ENCODE peak calls at places on chromosome 5, in four cellular contexts. W is CD8-positive, alpha-beta T cell; G is gastrocnemius medialis; P is pancreas. Y is an unnamed sample.

GRCh38 chr5:170863646-170864045 is 1.8 kb downstream of the RANBP17 start:
- DNase-seq in W (no peak), G (no peak), P (no peak), Y (no peak)

GRCh38 chr5:159504857-159505304 is 174.6 kb upstream of the IL12B start:
- DNase-seq in W (no peak), G (no peak), P (no peak), Y (no peak)

GRCh38 chr5:156523607-156524006 is 196.6 kb downstream of the SGCD start:
- DNase-seq in W (no peak), G (no peak), P (no peak), Y (no peak)

GRCh38 chr5:160303690-160304089 is 8.7 kb downstream of the CCNJL start:
- DNase-seq in W (no peak), G (no peak), P (no peak), Y (no peak)

GRCh38 chr5:136364307-136364706 is 1.0 kb downstream of the TRPC7 start:
- DNase-seq in W (no peak), G (no peak), P (no peak), Y (no peak)

GRCh38 chr5:38258319-38259061 is at the start of gene EGFLAM:
- DNase-seq in W (no peak), G (no peak), P (peak; percentile 31), Y (no peak)

GRCh38 chr5:1048162-1048721 is 39.6 kb downstream of the NKD2 start:
- DNase-seq in W (no peak), G (no peak), P (no peak), Y (peak; percentile 26)

GRCh38 chr5:61641748-61642565 is 309.9 kb downstream of the ZSWIM6 start:
- DNase-seq in W (no peak), G (no peak), P (no peak), Y (no peak)

GRCh38 chr5:57332350-57332749 is 150.3 kb downstream of the ACTBL2 start:
- DNase-seq in W (no peak), G (no peak), P (no peak), Y (no peak)

GRCh38 chr5:103908327-103909099 is 345.9 kb upstream of the NUDT12 start:
- DNase-seq in W (no peak), G (no peak), P (no peak), Y (no peak)

GRCh38 chr5:39755986-39756385 is 331.2 kb upstream of the DAB2 start:
- DNase-seq in W (no peak), G (no peak), P (no peak), Y (no peak)

GRCh38 chr5:153122416-153122815 is 368.1 kb upstream of the GRIA1 start:
- DNase-seq in W (no peak), G (no peak), P (no peak), Y (no peak)

GRCh38 chr5:148374693-148375360 is 8.9 kb upstream of the FBXO38 start:
- DNase-seq in W (no peak), G (no peak), P (no peak), Y (peak; percentile 28)

GRCh38 chr5:94517490-94518108 is 100.8 kb downstream of the KIAA0825 start:
- DNase-seq in W (no peak), G (no peak), P (no peak), Y (no peak)

GRCh38 chr5:33441241-33441844 is 578 bp downstream of the TARS1 start:
- DNase-seq in W (no peak), G (peak; percentile 14), P (no peak), Y (no peak)

GRCh38 chr5:33439905-33440481 is 772 bp upstream of the TARS1 start:
- DNase-seq in W (no peak), G (no peak), P (no peak), Y (no peak)

GRCh38 chr5:73764996-73765395 is 139.0 kb downstream of the ARHGEF28 start:
- DNase-seq in W (no peak), G (no peak), P (no peak), Y (no peak)

GRCh38 chr5:95526871-95527270 is 27.9 kb downstream of the SKIC3 start:
- DNase-seq in W (no peak), G (no peak), P (no peak), Y (no peak)

GRCh38 chr5:98187945-98188344 is 585.5 kb upstream of the RGMB start:
- DNase-seq in W (no peak), G (no peak), P (no peak), Y (no peak)

GRCh38 chr5:73189816-73190451 is 16.9 kb downstream of the TMEM174 start:
- DNase-seq in W (no peak), G (no peak), P (no peak), Y (no peak)

GRCh38 chr5:16978296-16978695 is 42.2 kb upstream of the MYO10 start:
- DNase-seq in W (no peak), G (no peak), P (no peak), Y (no peak)

GRCh38 chr5:100901851-100902341 is 1.2 kb downstream of the ST8SIA4 start:
- DNase-seq in W (peak; percentile 80), G (peak; percentile 22), P (no peak), Y (no peak)

GRCh38 chr5:59682542-59682941 is 211.0 kb downstream of the PDE4D start:
- DNase-seq in W (no peak), G (no peak), P (no peak), Y (no peak)

GRCh38 chr5:27682600-27682999 is 644.2 kb upstream of the CDH9 start:
- DNase-seq in W (no peak), G (no peak), P (no peak), Y (no peak)
- TF ChIP-seq CTCF in W (no peak), G (no peak), P (no peak), Y (no peak)

GRCh38 chr5:13510616-13511015 is 433.9 kb downstream of the DNAH5 start:
- DNase-seq in W (no peak), G (no peak), P (no peak), Y (no peak)

GRCh38 chr5:13508559-13508958 is 435.9 kb downstream of the DNAH5 start:
- DNase-seq in W (no peak), G (no peak), P (no peak), Y (no peak)

GRCh38 chr5:13516195-13516594 is 428.3 kb downstream of the DNAH5 start:
- DNase-seq in W (no peak), G (no peak), P (no peak), Y (no peak)

GRCh38 chr5:13511442-13511841 is 433.0 kb downstream of the DNAH5 start:
- DNase-seq in W (no peak), G (no peak), P (no peak), Y (no peak)
- TF ChIP-seq CTCF in W (no peak), G (no peak), P (no peak), Y (no peak)

GRCh38 chr5:112914584-112914983 is 7.4 kb downstream of the REEP5 start:
- DNase-seq in W (no peak), G (no peak), P (no peak), Y (no peak)

GRCh38 chr5:112918679-112919078 is 3.3 kb downstream of the REEP5 start:
- DNase-seq in W (no peak), G (no peak), P (no peak), Y (no peak)

GRCh38 chr5:112915831-112916230 is 6.2 kb downstream of the REEP5 start:
- DNase-seq in W (no peak), G (no peak), P (no peak), Y (no peak)

GRCh38 chr5:112918136-112918535 is 3.9 kb downstream of the REEP5 start:
- DNase-seq in W (no peak), G (no peak), P (no peak), Y (no peak)

DNA sequence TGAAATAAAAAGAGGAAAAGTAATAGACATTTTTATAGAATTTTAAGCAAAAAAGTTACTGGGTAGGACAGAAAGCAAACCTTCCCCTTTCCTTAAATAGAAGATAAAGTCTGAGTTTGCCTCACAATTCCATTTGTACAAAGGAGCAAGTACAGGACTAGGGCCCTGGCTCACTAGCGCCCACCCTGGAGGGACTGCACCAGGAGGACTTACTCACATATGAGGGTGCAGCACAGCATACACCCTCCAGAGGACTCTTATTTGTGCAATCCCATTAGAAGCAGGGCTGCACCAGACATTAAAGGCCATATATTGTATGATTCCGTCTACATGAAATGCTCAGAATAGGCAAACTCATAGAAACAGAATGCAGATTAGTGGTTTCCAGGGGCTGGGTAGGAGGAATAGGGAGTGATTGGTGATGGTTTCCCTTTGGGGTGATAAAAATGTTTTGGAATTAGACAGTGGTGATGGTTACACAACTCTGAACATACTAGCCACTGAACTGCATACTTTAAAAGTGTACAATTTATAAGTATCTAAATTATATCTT is 4.5 kb downstream of the REEP5 start:
- DNase-seq in W (peak; percentile 30), G (no peak), P (no peak), Y (no peak)
- TF ChIP-seq CTCF in W (no peak), G (no peak), P (no peak), Y (no peak)

DNA sequence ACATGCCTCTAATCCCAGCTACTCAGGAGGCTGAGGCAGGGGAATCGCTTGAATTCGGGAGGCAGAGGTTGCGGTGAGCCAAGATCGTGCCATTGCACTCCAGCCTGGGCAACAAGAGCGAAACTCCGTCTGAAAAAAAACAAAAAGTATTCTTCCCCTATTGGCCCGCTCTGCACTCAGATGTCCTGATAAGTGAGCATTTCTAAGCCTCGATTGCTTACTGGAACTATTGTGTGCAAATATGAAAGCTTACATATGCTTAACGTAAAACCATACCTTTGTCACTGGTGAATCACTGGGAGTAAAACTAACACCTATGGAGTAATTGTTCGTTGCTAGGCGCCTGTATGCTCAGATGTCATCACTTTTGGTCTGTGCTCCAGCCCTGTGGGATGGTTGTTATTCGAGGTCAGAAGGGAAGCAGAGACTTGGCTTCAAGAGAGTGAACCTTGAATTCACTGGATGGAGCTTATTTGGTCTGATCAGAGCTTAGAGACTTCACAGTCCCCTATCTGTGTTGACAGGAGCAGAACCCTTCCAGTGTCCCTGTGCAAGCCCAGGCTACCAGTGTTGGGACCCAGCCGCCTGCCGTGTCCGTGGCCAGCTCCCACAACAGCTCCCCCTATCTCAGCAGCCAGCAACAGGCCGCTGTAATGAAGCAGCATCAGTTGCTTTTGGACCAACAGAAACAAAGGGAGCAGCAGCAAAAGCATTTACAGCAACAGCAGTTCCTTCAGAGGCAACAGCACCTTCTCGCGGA is 25.3 kb upstream of the LTC4S start:
- DNase-seq in W (no peak), G (no peak), P (no peak), Y (no peak)
- TF ChIP-seq CTCF in W (no peak), G (no peak), P (no peak), Y (no peak)

GRCh38 chr5:102090770-102091169 is 205.3 kb downstream of the SLCO4C1 start:
- DNase-seq in W (no peak), G (no peak), P (no peak), Y (no peak)
- TF ChIP-seq CTCF in W (no peak), G (no peak), P (no peak), Y (no peak)

DNA sequence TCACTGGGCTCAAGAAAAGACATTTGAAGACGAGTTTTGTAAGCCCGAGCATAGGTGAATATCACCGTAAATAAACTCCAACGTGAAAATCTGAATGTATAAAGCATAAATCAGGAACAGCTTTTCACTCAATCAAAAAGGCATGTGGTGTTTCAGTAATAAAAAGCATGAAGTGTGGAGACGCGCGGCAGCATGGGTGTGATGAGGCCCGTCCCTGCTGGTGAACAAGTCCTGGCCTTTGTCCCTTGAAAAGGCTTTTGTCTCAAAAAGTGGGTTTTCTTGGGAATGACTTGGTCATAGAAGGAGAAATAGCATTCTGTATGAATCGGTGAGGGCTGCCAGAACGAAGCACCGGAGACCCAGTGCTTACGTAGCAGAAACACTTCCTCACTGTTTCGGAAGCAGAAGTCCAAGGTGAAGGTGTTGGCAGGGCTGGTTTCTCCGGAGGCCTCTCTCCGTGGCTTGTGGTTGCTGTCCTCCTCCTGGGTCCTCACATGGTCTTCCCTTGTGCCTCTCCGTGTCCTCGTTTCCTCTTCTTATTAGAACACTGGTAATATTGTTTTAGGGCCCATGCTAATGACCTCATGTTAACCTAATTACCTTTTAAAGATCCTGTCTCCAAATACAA is 24.9 kb downstream of the ROPN1L start:
- DNase-seq in W (no peak), G (no peak), P (no peak), Y (no peak)
- TF ChIP-seq CTCF in W (no peak), G (no peak), P (no peak), Y (no peak)

GRCh38 chr5:127975961-127976360 is 107.6 kb upstream of the SLC12A2 start:
- DNase-seq in W (no peak), G (no peak), P (no peak), Y (no peak)
- TF ChIP-seq CTCF in W (no peak), G (no peak), P (no peak), Y (no peak)

GRCh38 chr5:34722183-34722582 is 66.1 kb downstream of the RAI14 start:
- DNase-seq in W (no peak), G (no peak), P (no peak), Y (no peak)
- TF ChIP-seq CTCF in W (no peak), G (no peak), P (no peak), Y (no peak)

Y was measured in lower leg skin.